ENCODE peak calls at places on chromosome 7, in nine cellular contexts. One of them, this sample, is unnamed. For H3K27me3, the result is how much of the 10 kb centered on the place peaks cover.

GRCh38 chr7:120402368-120402767 is 129.4 kb downstream of the KCND2 start:
- DNase-seq in GM23248: peak
- DNase-seq in HCT116: no peak
- DNase-seq in MM.1S: peak
- DNase-seq in fibroblast of lung: peak
- DNase-seq in mammary epithelial cell: peak
- DNase-seq in IMR-90: peak
- DNase-seq in SK-N-SH: no peak
- DNase-seq in H9: no peak
- DNase-seq in this sample: no peak

GRCh38 chr7:87131806-87132205 is 20.4 kb upstream of the DMTF1 start:
- DNase-seq in GM23248: no peak
- DNase-seq in HCT116: no peak
- DNase-seq in MM.1S: no peak
- DNase-seq in fibroblast of lung: no peak
- DNase-seq in mammary epithelial cell: no peak
- DNase-seq in IMR-90: no peak
- DNase-seq in SK-N-SH: no peak
- DNase-seq in H9: no peak
- DNase-seq in this sample: no peak

GRCh38 chr7:129553861-129554530 is 51.7 kb downstream of the SMKR1 start:
- DNase-seq in GM23248: peak
- DNase-seq in HCT116: no peak
- DNase-seq in MM.1S: no peak
- DNase-seq in fibroblast of lung: peak
- DNase-seq in mammary epithelial cell: no peak
- DNase-seq in IMR-90: peak
- DNase-seq in SK-N-SH: no peak
- DNase-seq in H9: no peak
- DNase-seq in this sample: no peak

GRCh38 chr7:17140421-17140820 is 158.0 kb upstream of the AHR start:
- DNase-seq in GM23248: peak
- DNase-seq in HCT116: no peak
- DNase-seq in MM.1S: no peak
- DNase-seq in fibroblast of lung: no peak
- DNase-seq in mammary epithelial cell: peak
- DNase-seq in IMR-90: no peak
- DNase-seq in SK-N-SH: no peak
- DNase-seq in H9: no peak
- DNase-seq in this sample: no peak

GRCh38 chr7:4747013-4747412 is 28.4 kb upstream of the AP5Z1 start:
- DNase-seq in GM23248: no peak
- DNase-seq in HCT116: no peak
- DNase-seq in MM.1S: no peak
- DNase-seq in fibroblast of lung: no peak
- DNase-seq in mammary epithelial cell: no peak
- DNase-seq in IMR-90: no peak
- DNase-seq in SK-N-SH: no peak
- DNase-seq in H9: no peak
- DNase-seq in this sample: no peak

GRCh38 chr7:139054101-139054500 is 18.3 kb upstream of the ZC3HAV1L start:
- DNase-seq in GM23248: peak
- DNase-seq in HCT116: no peak
- DNase-seq in MM.1S: no peak
- DNase-seq in fibroblast of lung: no peak
- DNase-seq in mammary epithelial cell: peak
- DNase-seq in IMR-90: no peak
- DNase-seq in SK-N-SH: peak
- DNase-seq in H9: no peak
- DNase-seq in this sample: no peak

GRCh38 chr7:2116086-2116810 is 116.5 kb downstream of the MAD1L1 start:
- DNase-seq in GM23248: peak
- DNase-seq in HCT116: peak
- DNase-seq in MM.1S: no peak
- DNase-seq in fibroblast of lung: peak
- DNase-seq in mammary epithelial cell: peak
- DNase-seq in IMR-90: peak
- DNase-seq in SK-N-SH: no peak
- DNase-seq in H9: no peak
- DNase-seq in this sample: no peak

GRCh38 chr7:142539901-142540300 is 209.4 kb upstream of the PRSS1 start:
- DNase-seq in GM23248: peak
- DNase-seq in HCT116: no peak
- DNase-seq in MM.1S: peak
- DNase-seq in fibroblast of lung: peak
- DNase-seq in mammary epithelial cell: peak
- DNase-seq in IMR-90: peak
- DNase-seq in SK-N-SH: no peak
- DNase-seq in H9: no peak
- DNase-seq in this sample: no peak

GRCh38 chr7:11404355-11404754 is 427.6 kb downstream of the THSD7A start:
- DNase-seq in GM23248: no peak
- DNase-seq in HCT116: no peak
- DNase-seq in MM.1S: peak
- DNase-seq in fibroblast of lung: no peak
- DNase-seq in mammary epithelial cell: no peak
- DNase-seq in IMR-90: no peak
- DNase-seq in SK-N-SH: peak
- DNase-seq in H9: no peak
- DNase-seq in this sample: no peak

GRCh38 chr7:102450242-102450641 is 14.4 kb downstream of the ALKBH4 start:
- DNase-seq in GM23248: no peak
- DNase-seq in HCT116: no peak
- DNase-seq in MM.1S: peak
- DNase-seq in fibroblast of lung: no peak
- DNase-seq in mammary epithelial cell: no peak
- DNase-seq in IMR-90: no peak
- DNase-seq in SK-N-SH: no peak
- DNase-seq in H9: no peak
- DNase-seq in this sample: no peak

GRCh38 chr7:120986665-120987064 is 1.8 kb upstream of the CPED1 start:
- DNase-seq in GM23248: no peak
- DNase-seq in HCT116: no peak
- DNase-seq in MM.1S: no peak
- DNase-seq in fibroblast of lung: no peak
- DNase-seq in mammary epithelial cell: no peak
- DNase-seq in IMR-90: no peak
- DNase-seq in SK-N-SH: no peak
- DNase-seq in H9: no peak
- DNase-seq in this sample: no peak

GRCh38 chr7:5528071-5528814 is 104.6 kb upstream of the TNRC18 start:
- DNase-seq in GM23248: peak
- DNase-seq in HCT116: no peak
- DNase-seq in MM.1S: peak
- DNase-seq in fibroblast of lung: peak
- DNase-seq in mammary epithelial cell: peak
- DNase-seq in IMR-90: peak
- DNase-seq in SK-N-SH: no peak
- DNase-seq in H9: no peak
- DNase-seq in this sample: peak

GRCh38 chr7:95960706-95961244 is 188.4 kb downstream of the DYNC1I1 start:
- DNase-seq in GM23248: no peak
- DNase-seq in HCT116: no peak
- DNase-seq in MM.1S: no peak
- DNase-seq in fibroblast of lung: no peak
- DNase-seq in mammary epithelial cell: no peak
- DNase-seq in IMR-90: no peak
- DNase-seq in SK-N-SH: no peak
- DNase-seq in H9: no peak
- DNase-seq in this sample: no peak

GRCh38 chr7:106039486-106040060 is 72.5 kb downstream of the SYPL1 start:
- DNase-seq in GM23248: peak
- DNase-seq in HCT116: no peak
- DNase-seq in MM.1S: peak
- DNase-seq in fibroblast of lung: peak
- DNase-seq in mammary epithelial cell: no peak
- DNase-seq in IMR-90: peak
- DNase-seq in SK-N-SH: no peak
- DNase-seq in H9: peak
- DNase-seq in this sample: peak

GRCh38 chr7:101315336-101315735 is 6.3 kb downstream of the IFT22 start:
- DNase-seq in GM23248: peak
- DNase-seq in HCT116: peak
- DNase-seq in MM.1S: peak
- DNase-seq in fibroblast of lung: peak
- DNase-seq in mammary epithelial cell: no peak
- DNase-seq in IMR-90: peak
- DNase-seq in SK-N-SH: peak
- DNase-seq in H9: peak
- DNase-seq in this sample: peak

GRCh38 chr7:144137501-144137900 is 14.5 kb downstream of the OR2A14 start:
- DNase-seq in GM23248: peak
- DNase-seq in HCT116: no peak
- DNase-seq in MM.1S: no peak
- DNase-seq in fibroblast of lung: no peak
- DNase-seq in mammary epithelial cell: no peak
- DNase-seq in IMR-90: no peak
- DNase-seq in SK-N-SH: no peak
- DNase-seq in H9: no peak
- DNase-seq in this sample: no peak

GRCh38 chr7:79823246-79823951 is 311.2 kb upstream of the GNAI1 start:
- DNase-seq in GM23248: peak
- DNase-seq in HCT116: no peak
- DNase-seq in MM.1S: no peak
- DNase-seq in fibroblast of lung: peak
- DNase-seq in mammary epithelial cell: no peak
- DNase-seq in IMR-90: peak
- DNase-seq in SK-N-SH: no peak
- DNase-seq in H9: no peak
- DNase-seq in this sample: no peak

GRCh38 chr7:22728416-22729029 is 1.5 kb downstream of the IL6 start:
- DNase-seq in GM23248: peak
- DNase-seq in HCT116: peak
- DNase-seq in MM.1S: peak
- DNase-seq in fibroblast of lung: peak
- DNase-seq in mammary epithelial cell: peak
- DNase-seq in IMR-90: peak
- DNase-seq in SK-N-SH: no peak
- DNase-seq in H9: no peak
- DNase-seq in this sample: peak
- H3K9ac ChIP-seq in GM23248: peak
- H3K9ac ChIP-seq in HCT116: no peak
- H3K9ac ChIP-seq in MM.1S: no peak
- H3K9ac ChIP-seq in fibroblast of lung: no peak
- H3K9ac ChIP-seq in mammary epithelial cell: no peak
- H3K9ac ChIP-seq in IMR-90: peak
- H3K9ac ChIP-seq in SK-N-SH: peak
- H3K9ac ChIP-seq in H9: no peak
- H3K9ac ChIP-seq in this sample: no peak

DNA sequence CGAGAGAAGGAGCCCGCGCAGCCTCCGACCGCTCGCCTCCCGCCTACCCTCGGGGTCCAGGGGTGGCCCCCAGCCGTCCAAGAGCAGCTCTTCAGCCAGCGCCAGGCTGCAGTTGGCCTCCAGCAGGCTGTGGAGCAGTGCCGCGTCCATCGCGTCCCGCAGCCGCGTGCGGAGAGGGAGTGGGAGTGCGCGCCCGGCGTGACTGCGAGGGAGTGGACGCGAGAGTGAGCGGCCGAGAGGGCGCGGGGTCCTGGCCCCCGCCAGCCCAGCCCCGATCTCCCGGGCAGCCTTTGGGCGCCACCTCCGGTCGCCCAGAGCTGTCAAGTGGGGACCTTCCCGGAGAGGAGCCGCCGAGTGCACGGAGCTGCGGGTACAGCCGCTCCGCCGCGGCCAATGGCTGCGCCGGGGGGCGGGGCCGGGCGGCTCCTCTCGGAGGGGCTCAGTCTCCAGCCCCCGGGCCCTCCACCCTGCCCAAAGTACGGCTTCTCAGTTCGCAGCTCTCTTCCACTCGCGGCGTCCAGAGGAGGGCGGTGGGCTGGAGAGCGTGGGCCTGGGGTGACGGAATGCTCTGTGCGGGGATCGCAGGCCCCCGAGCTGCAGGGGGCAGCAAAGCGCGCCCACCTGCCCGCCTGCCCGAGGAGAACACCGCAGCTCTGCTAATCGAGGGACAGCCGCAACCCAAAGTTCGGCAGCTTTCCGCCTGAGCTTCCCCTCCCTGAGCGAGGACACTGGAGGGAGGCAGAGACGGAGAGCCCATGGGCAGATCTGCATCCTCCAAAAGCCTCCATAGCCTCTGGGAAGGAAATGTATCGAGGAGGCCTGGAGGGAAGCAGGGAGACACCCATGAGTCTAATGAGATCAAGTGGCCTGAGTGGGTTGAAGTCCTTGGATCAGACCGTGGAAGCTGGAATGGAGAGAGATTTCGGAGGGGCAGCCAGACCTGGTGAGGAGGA is at the start of gene CRHR2:
- DNase-seq in GM23248: peak
- DNase-seq in HCT116: no peak
- DNase-seq in MM.1S: no peak
- DNase-seq in fibroblast of lung: no peak
- DNase-seq in mammary epithelial cell: no peak
- DNase-seq in IMR-90: no peak
- DNase-seq in SK-N-SH: peak
- DNase-seq in H9: peak
- DNase-seq in this sample: peak
- H3K27me3 ChIP-seq in GM23248: half or more
- H3K27me3 ChIP-seq in HCT116: under half
- H3K27me3 ChIP-seq in MM.1S: under half
- H3K27me3 ChIP-seq in fibroblast of lung: half or more
- H3K27me3 ChIP-seq in mammary epithelial cell: under half
- H3K27me3 ChIP-seq in IMR-90: half or more
- H3K27me3 ChIP-seq in SK-N-SH: half or more
- H3K27me3 ChIP-seq in H9: under half
- H3K27me3 ChIP-seq in this sample: under half

DNA sequence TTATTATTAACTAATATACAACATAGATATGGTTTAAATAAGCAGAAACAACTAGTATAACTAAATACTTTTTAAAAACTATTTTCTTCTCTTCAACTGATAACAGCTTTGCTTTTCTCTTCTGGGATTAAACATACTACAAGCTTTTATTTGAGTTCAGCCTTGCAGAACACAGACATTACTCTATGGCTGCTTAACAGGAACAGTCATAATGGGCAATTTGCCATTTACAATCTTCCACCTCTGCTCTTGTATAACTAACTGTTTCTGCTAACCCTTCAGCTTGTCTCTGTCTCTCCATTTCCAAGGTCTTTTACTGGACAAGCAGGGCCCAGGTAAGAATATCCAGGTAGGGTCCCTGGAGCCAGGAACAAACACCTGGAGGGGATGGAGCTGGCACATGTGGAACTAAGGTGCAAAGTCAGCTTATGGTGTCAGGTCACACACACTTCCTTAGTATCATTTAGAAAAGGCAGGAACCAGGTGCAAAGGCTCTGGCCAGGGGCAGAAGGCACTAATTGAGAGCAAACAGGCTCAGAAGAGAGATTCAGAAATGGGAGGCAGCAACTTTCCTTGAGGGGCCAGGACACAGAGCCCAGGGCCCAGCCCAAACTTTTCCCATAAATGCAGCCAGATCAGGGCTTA is 93.1 kb downstream of the STRA8 start:
- DNase-seq in GM23248: peak
- DNase-seq in HCT116: no peak
- DNase-seq in MM.1S: no peak
- DNase-seq in fibroblast of lung: peak
- DNase-seq in mammary epithelial cell: no peak
- DNase-seq in IMR-90: peak
- DNase-seq in SK-N-SH: no peak
- DNase-seq in H9: no peak
- DNase-seq in this sample: no peak
- H2AFZ ChIP-seq in GM23248: no peak
- H2AFZ ChIP-seq in HCT116: no peak
- H2AFZ ChIP-seq in MM.1S: no peak
- H2AFZ ChIP-seq in fibroblast of lung: no peak
- H2AFZ ChIP-seq in mammary epithelial cell: no peak
- H2AFZ ChIP-seq in IMR-90: no peak
- H2AFZ ChIP-seq in SK-N-SH: no peak
- H2AFZ ChIP-seq in H9: no peak
- H2AFZ ChIP-seq in this sample: no peak

GRCh38 chr7:98511175-98511574 is 105.9 kb upstream of the NPTX2 start:
- DNase-seq in GM23248: no peak
- DNase-seq in HCT116: no peak
- DNase-seq in MM.1S: no peak
- DNase-seq in fibroblast of lung: no peak
- DNase-seq in mammary epithelial cell: no peak
- DNase-seq in IMR-90: no peak
- DNase-seq in SK-N-SH: no peak
- DNase-seq in H9: no peak
- DNase-seq in this sample: no peak
- H3K9ac ChIP-seq in GM23248: no peak
- H3K9ac ChIP-seq in HCT116: no peak
- H3K9ac ChIP-seq in MM.1S: no peak
- H3K9ac ChIP-seq in fibroblast of lung: no peak
- H3K9ac ChIP-seq in mammary epithelial cell: no peak
- H3K9ac ChIP-seq in IMR-90: no peak
- H3K9ac ChIP-seq in SK-N-SH: no peak
- H3K9ac ChIP-seq in H9: no peak
- H3K9ac ChIP-seq in this sample: no peak